ENCODE peak calls at places on chromosomes 5 and 9, in four cellular contexts. B, K, U and E are unnamed samples.

GRCh38 chr5:176870110-176870591 is 29.0 kb downstream of the HK3 start:
- DNase-seq in U (no peak), K (peak; percentile 24), B (peak; percentile 19), E (peak; percentile 41)

GRCh38 chr9:35616681-35617459 is 1.3 kb downstream of the CD72 start:
- DNase-seq in U (peak; percentile 75), K (peak; percentile 50), B (no peak), E (peak; percentile 89)

GRCh38 chr9:117265253-117265652 is 149.6 kb downstream of the ASTN2 start:
- DNase-seq in B (no peak), U (no peak), K (no peak), E (no peak)

GRCh38 chr5:157550668-157551067 is 24.9 kb downstream of the ADAM19 start:
- DNase-seq in U (no peak), K (no peak), B (no peak), E (no peak)

GRCh38 chr5:142747034-142747433 is 23.1 kb upstream of the ARHGAP26 start:
- DNase-seq in U (no peak), B (no peak), K (peak; percentile 91), E (no peak)

GRCh38 chr9:4927701-4928100 is 57.4 kb upstream of the JAK2 start:
- DNase-seq in K (peak; percentile 59), U (no peak), B (no peak), E (no peak)

GRCh38 chr5:135593141-135593540 is 14.3 kb upstream of the CXCL14 start:
- DNase-seq in K (no peak), U (no peak), B (no peak), E (no peak)

GRCh38 chr9:19028835-19029451 is 4.1 kb downstream of the SAXO1 start:
- DNase-seq in U (no peak), K (peak; percentile 70), B (peak; percentile 45), E (no peak)

GRCh38 chr5:143896981-143897380 is 85.0 kb downstream of the HMHB1 start:
- DNase-seq in B (no peak), K (peak; percentile 35), U (no peak), E (no peak)

GRCh38 chr5:76479973-76480667 is 77.0 kb downstream of the IQGAP2 start:
- DNase-seq in K (no peak), B (peak; percentile 56), U (no peak), E (no peak)

GRCh38 chr9:9746826-9747225 is 866.0 kb downstream of the PTPRD start:
- DNase-seq in U (no peak), B (no peak), K (no peak), E (no peak)

GRCh38 chr5:156570615-156571014 is 243.7 kb downstream of the SGCD start:
- DNase-seq in U (no peak), B (no peak), K (no peak), E (no peak)

GRCh38 chr5:14134771-14135170 is 8.4 kb upstream of the TRIO start:
- DNase-seq in B (no peak), K (no peak), U (no peak), E (no peak)

GRCh38 chr5:22708770-22709328 is 144.3 kb downstream of the CDH12 start:
- DNase-seq in K (no peak), U (no peak), B (peak; percentile 1), E (no peak)

GRCh38 chr5:134975078-134975715 is 7.5 kb downstream of the CATSPER3 start:
- DNase-seq in B (no peak), U (no peak), K (peak; percentile 6), E (no peak)

GRCh38 chr5:44022622-44023021 is 366.6 kb downstream of the FGF10 start:
- DNase-seq in K (no peak), U (no peak), B (no peak), E (no peak)

GRCh38 chr5:149345147-149345891 is at the start of gene GRPEL2:
- DNase-seq in K (peak; percentile 98), B (peak; percentile 98), U (peak; percentile 91), E (peak; percentile 97)

GRCh38 chr5:145463634-145464033 is 371.5 kb downstream of the PRELID2 start:
- DNase-seq in B (no peak), U (no peak), K (peak; percentile 6), E (no peak)

GRCh38 chr9:127858041-127858512 is 3.6 kb upstream of the ENG start:
- DNase-seq in K (peak; percentile 22), B (no peak), U (no peak), E (peak; percentile 62)

GRCh38 chr9:98707158-98708102 is 1.3 kb downstream of the GABBR2 start:
- DNase-seq in K (peak; percentile 81), U (peak; percentile 73), B (peak; percentile 57), E (peak; percentile 83)

GRCh38 chr9:69028754-69029153 is 6.8 kb upstream of the FXN start:
- DNase-seq in U (no peak), B (no peak), K (peak; percentile 7), E (no peak)

GRCh38 chr9:128921881-128922763 is 1.3 kb downstream of the PHYHD1 start:
- DNase-seq in K (peak; percentile 58), U (peak; percentile 78), B (peak; percentile 82), E (peak; percentile 91)

GRCh38 chr9:104993291-104993963 is 65.5 kb upstream of the ABCA1 start:
- DNase-seq in B (no peak), U (no peak), K (peak; percentile 87), E (peak; percentile 91)

GRCh38 chr9:120878188-120879130 is 1.5 kb upstream of the PHF19 start:
- DNase-seq in K (no peak), U (no peak), B (no peak), E (no peak)

GRCh38 chr9:87386490-87386889 is 111.2 kb upstream of the DAPK1 start:
- DNase-seq in K (no peak), U (no peak), B (no peak), E (no peak)

GRCh38 chr5:116542619-116543018 is 32.0 kb downstream of the SEMA6A start:
- DNase-seq in B (no peak), K (no peak), U (no peak), E (no peak)

GRCh38 chr5:15791274-15791673 is 291.3 kb downstream of the FBXL7 start:
- DNase-seq in K (no peak), B (no peak), U (no peak), E (no peak)

GRCh38 chr5:92559743-92560142 is 1021.3 kb downstream of the NR2F1-AS1 start:
- DNase-seq in B (no peak), K (peak; percentile 35), U (no peak), E (no peak)

GRCh38 chr5:36252722-36253340 is 11.1 kb upstream of the NADK2 start:
- DNase-seq in U (no peak), K (peak; percentile 57), B (no peak), E (no peak)

GRCh38 chr5:14440598-14441401 is 140.8 kb upstream of the OTULINL start:
- DNase-seq in U (no peak), K (peak; percentile 98), B (peak; percentile 86), E (no peak)

GRCh38 chr5:14659821-14660607 is 4.5 kb upstream of the OTULIN start:
- DNase-seq in U (no peak), B (peak; percentile 5), K (peak; percentile 65), E (no peak)

GRCh38 chr5:31794009-31794408 is 155.1 kb downstream of the PDZD2 start:
- DNase-seq in B (no peak), U (no peak), K (no peak), E (no peak)

GRCh38 chr9:87671478-87671877 is 54.4 kb upstream of the CTSL start:
- DNase-seq in B (no peak), K (no peak), U (no peak), E (no peak)

GRCh38 chr5:156475831-156476551 is 149.0 kb downstream of the SGCD start:
- DNase-seq in U (no peak), B (no peak), K (peak; percentile 96), E (no peak)

DNA sequence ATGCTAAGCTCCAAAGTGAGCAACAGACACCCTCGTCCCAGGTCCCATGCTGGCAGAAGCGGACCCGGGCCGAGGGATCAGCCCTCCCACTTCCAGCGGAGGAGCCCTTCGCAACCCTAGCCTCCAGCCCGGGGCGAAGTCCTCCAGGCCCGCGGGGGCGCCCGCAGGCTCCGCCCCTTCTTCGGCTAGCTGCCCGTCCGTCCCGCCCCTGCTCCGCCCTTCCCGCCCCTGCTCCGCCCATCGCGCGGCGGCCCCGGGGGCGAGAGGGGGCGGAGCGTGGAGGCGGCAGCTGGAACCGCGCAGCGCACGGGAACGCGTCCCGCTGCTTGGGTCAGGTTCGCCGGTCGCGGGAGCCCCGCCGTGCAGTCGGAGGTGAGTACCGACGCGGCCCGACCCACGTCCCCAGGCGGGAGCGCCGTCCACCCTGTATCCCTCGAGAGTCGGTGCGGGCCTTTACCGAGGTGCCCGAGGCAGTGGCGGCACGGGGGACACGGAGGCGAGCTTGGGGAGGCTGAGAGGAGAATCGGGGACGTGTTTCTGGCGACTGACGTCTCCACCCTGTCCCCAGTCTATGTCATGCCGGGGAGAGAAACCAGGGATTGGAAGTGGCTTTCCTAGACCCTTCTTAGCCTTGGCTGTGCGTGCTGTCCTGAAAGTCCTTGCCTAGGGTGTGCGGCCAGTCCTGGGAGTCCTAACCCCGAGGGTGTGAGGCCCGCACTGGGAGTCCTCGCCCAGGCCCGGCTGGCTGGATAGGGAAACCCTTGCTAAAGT is at the start of gene ACO1:
- DNase-seq in K (peak; percentile 79), B (peak; percentile 85), U (peak; percentile 97), E (peak; percentile 99)
- TF ChIP-seq CTCF in K (no peak), B (peak; percentile 11), U (no peak), E (peak; percentile 35)

GRCh38 chr9:83714316-83714715 is 6.6 kb upstream of the UBQLN1 start:
- DNase-seq in K (no peak), U (no peak), B (peak; percentile 13), E (no peak)
- TF ChIP-seq CTCF in K (peak; percentile 40), U (peak; percentile 12), B (peak; percentile 52), E (no peak)

GRCh38 chr9:106019702-106020101 is 325.4 kb downstream of the TMEM38B start:
- DNase-seq in U (no peak), B (no peak), K (no peak), E (no peak)

GRCh38 chr9:106023455-106023854 is 329.1 kb downstream of the TMEM38B start:
- DNase-seq in K (no peak), B (no peak), U (no peak), E (no peak)

DNA sequence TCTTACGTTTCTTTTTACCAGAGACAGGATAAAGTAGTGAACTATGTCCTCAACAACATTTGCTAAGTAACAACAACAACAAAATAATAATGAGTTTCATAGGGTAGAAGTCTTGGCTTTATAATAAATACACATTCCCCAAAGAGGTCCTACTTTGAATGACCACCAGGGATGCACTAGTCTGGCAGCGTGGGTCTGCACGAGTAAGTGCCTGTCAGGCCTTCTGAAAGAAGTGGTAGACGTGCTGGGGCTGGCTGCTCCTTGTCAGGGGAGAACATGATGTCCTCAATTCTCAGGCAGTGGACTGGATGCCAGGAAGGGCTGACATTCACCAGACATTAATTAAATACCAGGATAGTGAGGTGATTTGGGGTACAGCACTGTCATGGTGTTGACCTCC is 331.1 kb downstream of the TMEM38B start:
- DNase-seq in U (no peak), K (no peak), B (no peak), E (no peak)
- TF ChIP-seq CTCF in U (no peak), K (no peak), B (no peak), E (no peak)

GRCh38 chr5:41968153-41968723 is 43.2 kb downstream of the FBXO4 start:
- DNase-seq in K (no peak), B (peak; percentile 15), U (no peak), E (no peak)
- TF ChIP-seq CTCF in K (no peak), B (no peak), U (no peak), E (no peak)

DNA sequence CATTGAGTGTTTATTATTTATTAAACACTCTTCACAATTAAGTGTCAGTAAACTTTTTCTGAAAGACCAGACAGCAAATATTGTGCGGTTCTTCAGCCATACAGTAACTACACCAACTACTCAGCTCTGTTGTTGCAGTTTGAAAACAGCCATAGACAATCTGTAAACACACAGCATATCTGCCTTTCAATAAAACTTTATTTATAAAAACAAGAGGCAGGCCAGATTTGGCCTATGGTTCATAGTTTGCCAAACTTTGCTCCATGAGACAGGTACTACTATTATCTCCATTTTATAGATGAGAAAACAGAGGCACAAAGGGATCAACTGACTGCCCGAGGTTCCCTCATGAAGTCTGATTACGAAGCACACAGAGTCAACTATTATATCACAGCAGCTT is 11.5 kb downstream of the ADAMTS12 start:
- DNase-seq in K (no peak), U (no peak), B (no peak), E (no peak)
- TF ChIP-seq CTCF in K (no peak), U (no peak), B (no peak), E (no peak)